ENCODE peak calls at places on chromosome 2, in five cellular contexts. T, E, S, A and O are unnamed samples.

GRCh38 chr2:38465789-38466127 is 88.7 kb upstream of the ATL2 start:
- DNase-seq in E (no peak), S (peak; percentile 19), A (no peak), T (no peak), O (peak; percentile 56)

GRCh38 chr2:109647636-109648035 is 33.5 kb downstream of the SOWAHC start:
- DNase-seq in A (no peak), E (no peak), S (no peak), T (no peak), O (no peak)

GRCh38 chr2:128457006-128457604 is 138.4 kb upstream of the HS6ST1 start:
- DNase-seq in T (no peak), A (no peak), S (no peak), E (no peak), O (no peak)

GRCh38 chr2:167181134-167181533 is 292.9 kb downstream of the XIRP2 start:
- DNase-seq in E (no peak), S (no peak), A (no peak), T (no peak), O (no peak)

GRCh38 chr2:38268691-38269309 is 108.3 kb downstream of the ATL2 start:
- DNase-seq in T (no peak), E (no peak), S (peak; percentile 37), A (no peak), O (no peak)

GRCh38 chr2:183179156-183179555 is 54.9 kb downstream of the NUP35 start:
- DNase-seq in S (no peak), E (no peak), A (no peak), T (no peak), O (no peak)

GRCh38 chr2:224646242-224646846 is 61.2 kb upstream of the CUL3 start:
- DNase-seq in T (no peak), A (no peak), E (no peak), S (no peak), O (no peak)

GRCh38 chr2:241665731-241666440 is 20.7 kb downstream of the DTYMK start:
- DNase-seq in S (no peak), A (no peak), T (no peak), E (no peak), O (no peak)

GRCh38 chr2:48412409-48413259 is 117.3 kb upstream of the STON1 start:
- DNase-seq in E (no peak), A (no peak), S (no peak), T (no peak), O (no peak)

GRCh38 chr2:233912799-233913423 is 4.3 kb upstream of the TRPM8 start:
- DNase-seq in T (no peak), E (no peak), S (no peak), A (no peak), O (peak; percentile 19)